ENCODE peak calls at places on chromosome 15, in seven cellular contexts. M is left cardiac atrium; Y is CD4-positive, alpha-beta T cell; V is Panc1; E is heart right ventricle; T is naive thymus-derived CD8-positive, alpha-beta T cell; H is WTC11. A is an unnamed sample.

GRCh38 chr15:75694241-75695182 is 18.1 kb downstream of the CSPG4 start:
- ATAC-seq in M (peak; percentile 94), Y (no peak), V (peak; percentile 90), E (peak; percentile 85), T (no peak), H (peak; percentile 62), A (peak; percentile 97)

GRCh38 chr15:28918141-28918983 is 32.6 kb downstream of the APBA2 start:
- ATAC-seq in M (peak; percentile 19), Y (peak; percentile 15), V (no peak), E (no peak), T (no peak), H (peak; percentile 90), A (no peak)

GRCh38 chr15:66743204-66743603 is 41.2 kb downstream of the SMAD6 start:
- ATAC-seq in M (no peak), Y (no peak), V (no peak), E (no peak), T (no peak), H (no peak), A (no peak)

GRCh38 chr15:91192285-91193058 is 92.4 kb downstream of the SV2B start:
- ATAC-seq in M (no peak), Y (no peak), V (no peak), E (no peak), T (no peak), H (no peak), A (no peak)

GRCh38 chr15:35038655-35039534 is 46.2 kb downstream of the NANOGP8 start:
- ATAC-seq in M (no peak), Y (no peak), V (no peak), E (no peak), T (no peak), H (no peak), A (no peak)

GRCh38 chr15:62886431-62887071 is 156.0 kb upstream of the TPM1 start:
- ATAC-seq in M (peak; percentile 36), Y (no peak), V (peak; percentile 47), E (peak; percentile 42), T (no peak), H (peak; percentile 88), A (peak; percentile 42)

GRCh38 chr15:49855917-49856637 is 235.2 kb downstream of the DTWD1 start:
- ATAC-seq in M (peak; percentile 91), Y (no peak), V (no peak), E (peak; percentile 81), T (no peak), H (no peak), A (peak; percentile 67)

GRCh38 chr15:90062729-90063684 is 39.3 kb downstream of the IDH2 start:
- ATAC-seq in M (no peak), Y (no peak), V (peak; percentile 18), E (no peak), T (no peak), H (no peak), A (no peak)

GRCh38 chr15:44468713-44469385 is 41.4 kb downstream of the CTDSPL2 start:
- ATAC-seq in M (no peak), Y (no peak), V (peak; percentile 66), E (no peak), T (peak; percentile 58), H (no peak), A (peak; percentile 79)

GRCh38 chr15:31202953-31203352 is 101.4 kb upstream of the TRPM1 start:
- ATAC-seq in M (no peak), Y (peak; percentile 35), V (no peak), E (no peak), T (peak; percentile 49), H (no peak), A (no peak)

GRCh38 chr15:61421938-61422337 is 192.8 kb upstream of the RORA start:
- ATAC-seq in M (no peak), Y (no peak), V (no peak), E (no peak), T (no peak), H (no peak), A (no peak)

GRCh38 chr15:40911693-40912092 is 17.4 kb downstream of the VPS18 start:
- ATAC-seq in M (no peak), Y (no peak), V (no peak), E (no peak), T (no peak), H (no peak), A (no peak)

GRCh38 chr15:51864408-51865056 is 35.1 kb downstream of the TMOD3 start:
- ATAC-seq in M (no peak), Y (no peak), V (no peak), E (no peak), T (no peak), H (peak; percentile 90), A (no peak)

GRCh38 chr15:58355352-58355964 is 76.3 kb upstream of the LIPC start:
- ATAC-seq in M (no peak), Y (no peak), V (no peak), E (no peak), T (no peak), H (no peak), A (no peak)

GRCh38 chr15:22259881-22260421 is 179.6 kb downstream of the OR4M2 start:
- ATAC-seq in M (no peak), Y (peak; percentile 51), V (no peak), E (no peak), T (peak; percentile 92), H (no peak), A (no peak)

GRCh38 chr15:77311618-77312398 is 108.1 kb downstream of the PEAK1 start:
- ATAC-seq in M (no peak), Y (no peak), V (no peak), E (no peak), T (no peak), H (no peak), A (no peak)

GRCh38 chr15:74315626-74316025 is 51.8 kb downstream of the CYP11A1 start:
- ATAC-seq in M (no peak), Y (no peak), V (no peak), E (peak; percentile 38), T (peak; percentile 55), H (no peak), A (no peak)

GRCh38 chr15:73564255-73564654 is 68.9 kb downstream of the NPTN start:
- ATAC-seq in M (peak; percentile 63), Y (no peak), V (no peak), E (peak; percentile 59), T (no peak), H (no peak), A (peak; percentile 62)

GRCh38 chr15:74208901-74209559 is 6.4 kb upstream of the STRA6 start:
- ATAC-seq in M (no peak), Y (no peak), V (no peak), E (no peak), T (no peak), H (peak; percentile 70), A (peak; percentile 67)

A was measured in SK-N-SH treated with all-trans-retinoic acid at 6 μM for 48 hours.